ENCODE peak calls at places on chromosomes 16 and 17, in eight cellular contexts. I is uterus; A is GM12878; E is adipocyte; V is HCT116; Q is thoracic aorta; T is effector memory CD4-positive, alpha-beta T cell; C is neuronal stem cell. N is an unnamed sample.

GRCh38 chr16:87240211-87241134 is 76.7 kb downstream of the C16orf95 start:
- DNase-seq in I (no peak), V (no peak), Q (no peak), E (peak; percentile 63), C (no peak), T (no peak), A (no peak), N (no peak)

GRCh38 chr16:2516391-2517240 is 2.9 kb downstream of the ATP6V0C start:
- DNase-seq in V (no peak), E (no peak), T (no peak), I (peak; percentile 20), Q (no peak), A (no peak), C (no peak), N (no peak)

GRCh38 chr16:80527297-80527696 is 13.5 kb upstream of the DYNLRB2 start:
- DNase-seq in T (no peak), Q (no peak), E (peak; percentile 17), A (no peak), V (peak; percentile 8), I (no peak), C (peak; percentile 11), N (no peak)

GRCh38 chr16:81838794-81839193 is 59.7 kb downstream of the PLCG2 start:
- DNase-seq in A (peak; percentile 57), E (no peak), C (no peak), Q (no peak), T (no peak), I (no peak), V (peak; percentile 42), N (no peak)

GRCh38 chr16:83744521-83744981 is 63.2 kb upstream of the HSBP1 start:
- DNase-seq in A (no peak), E (peak; percentile 28), I (no peak), T (no peak), C (peak; percentile 2), V (no peak), Q (no peak), N (no peak)

GRCh38 chr16:89489731-89490385 is 503 bp downstream of the ANKRD11 start:
- DNase-seq in E (no peak), I (peak; percentile 37), V (no peak), T (no peak), C (no peak), A (no peak), Q (no peak), N (no peak)

GRCh38 chr17:36935681-36936454 is 1.4 kb upstream of the LHX1 start:
- DNase-seq in A (no peak), C (no peak), Q (no peak), E (no peak), T (no peak), I (no peak), V (no peak), N (no peak)

GRCh38 chr16:27428035-27428785 is 26.2 kb downstream of the IL21R start:
- DNase-seq in Q (no peak), T (no peak), A (no peak), C (no peak), V (no peak), E (no peak), I (no peak), N (no peak)

GRCh38 chr17:73773702-73774101 is 129.5 kb upstream of the SDK2 start:
- DNase-seq in T (no peak), A (no peak), Q (no peak), I (no peak), C (no peak), E (no peak), V (no peak), N (no peak)

GRCh38 chr16:843771-844170 is 43.2 kb upstream of the GNG13 start:
- DNase-seq in T (no peak), V (no peak), C (no peak), I (no peak), A (no peak), Q (no peak), E (no peak), N (no peak)

GRCh38 chr16:72458035-72458434 is 286.1 kb upstream of the PMFBP1 start:
- DNase-seq in Q (no peak), I (no peak), A (no peak), C (no peak), E (no peak), V (no peak), T (no peak), N (no peak)

GRCh38 chr17:11598274-11599221 is at the start of gene DNAH9:
- DNase-seq in V (no peak), Q (peak; percentile 55), T (no peak), E (no peak), I (peak; percentile 98), A (no peak), C (peak; percentile 97), N (peak; percentile 99)

GRCh38 chr16:76749780-76750375 is 441.1 kb upstream of the MON1B start:
- DNase-seq in V (no peak), I (no peak), A (no peak), T (no peak), E (no peak), C (no peak), Q (no peak), N (no peak)
- H3K9me3 ChIP-seq in V (peaks cover 3% of the 10 kb centered on the region), I (no peaks in the 10 kb centered on the region), A (no peaks in the 10 kb centered on the region), T (no peaks in the 10 kb centered on the region), E (no peaks in the 10 kb centered on the region), C (no peaks in the 10 kb centered on the region), Q (no peaks in the 10 kb centered on the region), N (no peaks in the 10 kb centered on the region)

GRCh38 chr17:50209133-50209471 is 7.7 kb upstream of the COL1A1 start:
- DNase-seq in E (no peak), I (no peak), C (no peak), V (no peak), Q (no peak), A (no peak), T (no peak), N (no peak)

GRCh38 chr17:50208611-50209061 is 7.2 kb upstream of the COL1A1 start:
- DNase-seq in E (no peak), A (no peak), Q (no peak), C (no peak), T (no peak), I (peak; percentile 27), V (no peak), N (no peak)

GRCh38 chr17:50207318-50207717 is 5.9 kb upstream of the COL1A1 start:
- DNase-seq in I (peak; percentile 22), Q (no peak), T (no peak), C (no peak), A (no peak), E (peak; percentile 19), V (no peak), N (no peak)

GRCh38 chr17:50206604-50207293 is 5.3 kb upstream of the COL1A1 start:
- DNase-seq in E (peak; percentile 88), T (no peak), C (no peak), I (peak; percentile 78), A (no peak), Q (no peak), V (no peak), N (no peak)

GRCh38 chr17:50207792-50208567 is 6.5 kb upstream of the COL1A1 start:
- DNase-seq in Q (no peak), V (no peak), E (peak; percentile 1), I (no peak), A (no peak), C (no peak), T (no peak), N (no peak)
- H3K4me1 ChIP-seq in Q (peaks cover 99% of the 10 kb centered on the region), V (peaks cover 28% of the 10 kb centered on the region), E (peaks cover 80% of the 10 kb centered on the region), I (peaks cover 45% of the 10 kb centered on the region), A (peaks cover 6% of the 10 kb centered on the region), C (peaks cover 48% of the 10 kb centered on the region), T (no peaks in the 10 kb centered on the region), N (no peaks in the 10 kb centered on the region)

DNA sequence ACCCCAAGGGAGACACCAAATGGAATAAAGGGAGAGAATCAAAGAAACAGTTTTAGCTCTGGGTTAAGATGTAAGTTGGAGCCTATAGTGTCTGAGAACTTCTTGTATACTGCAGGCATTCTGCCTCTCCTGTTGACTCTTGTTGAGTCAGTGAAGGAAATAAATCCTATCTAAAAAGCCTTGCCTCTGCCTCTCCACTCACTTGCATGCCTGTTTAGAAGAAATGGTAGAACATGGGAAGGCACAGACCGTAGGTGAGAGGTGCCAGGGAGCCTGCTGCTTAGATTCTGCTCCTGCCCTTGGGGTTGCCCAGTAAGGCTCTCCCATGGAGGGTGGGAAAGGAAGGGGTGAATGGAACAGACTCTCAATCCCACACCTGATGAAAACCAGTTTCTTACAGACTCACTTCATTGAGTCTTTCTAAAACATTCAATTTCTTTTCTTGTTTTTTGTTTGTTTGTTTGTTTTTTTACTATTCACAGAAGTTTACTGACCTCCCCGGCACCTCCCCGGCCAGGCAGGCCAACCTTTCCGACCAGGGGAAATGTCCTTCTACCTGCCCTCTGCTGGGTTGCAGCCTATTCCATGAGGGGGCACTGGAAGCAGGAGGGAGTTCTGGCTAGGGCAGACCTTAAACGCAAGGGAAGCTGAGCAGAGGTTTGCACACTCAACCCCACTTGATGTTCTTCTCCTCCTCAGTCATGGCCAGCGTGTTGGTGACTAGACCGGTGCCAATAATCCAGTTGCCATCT is 211.7 kb upstream of the WSB1 start:
- DNase-seq in I (no peak), C (no peak), E (no peak), Q (no peak), V (no peak), T (no peak), A (no peak), N (no peak)
- H3K9me3 ChIP-seq in I (no peaks in the 10 kb centered on the region), C (no peaks in the 10 kb centered on the region), E (no peaks in the 10 kb centered on the region), Q (no peaks in the 10 kb centered on the region), V (no peaks in the 10 kb centered on the region), T (no peaks in the 10 kb centered on the region), A (no peaks in the 10 kb centered on the region), N (no peaks in the 10 kb centered on the region)

GRCh38 chr16:5479925-5480324 is 382.3 kb upstream of the EEF2KMT start:
- DNase-seq in Q (no peak), C (no peak), V (no peak), T (no peak), I (no peak), A (no peak), E (no peak), N (no peak)
- H3K4me1 ChIP-seq in Q (no peaks in the 10 kb centered on the region), C (peaks cover 5% of the 10 kb centered on the region), V (no peaks in the 10 kb centered on the region), T (no peaks in the 10 kb centered on the region), I (no peaks in the 10 kb centered on the region), A (no peaks in the 10 kb centered on the region), E (no peaks in the 10 kb centered on the region), N (no peaks in the 10 kb centered on the region)

DNA sequence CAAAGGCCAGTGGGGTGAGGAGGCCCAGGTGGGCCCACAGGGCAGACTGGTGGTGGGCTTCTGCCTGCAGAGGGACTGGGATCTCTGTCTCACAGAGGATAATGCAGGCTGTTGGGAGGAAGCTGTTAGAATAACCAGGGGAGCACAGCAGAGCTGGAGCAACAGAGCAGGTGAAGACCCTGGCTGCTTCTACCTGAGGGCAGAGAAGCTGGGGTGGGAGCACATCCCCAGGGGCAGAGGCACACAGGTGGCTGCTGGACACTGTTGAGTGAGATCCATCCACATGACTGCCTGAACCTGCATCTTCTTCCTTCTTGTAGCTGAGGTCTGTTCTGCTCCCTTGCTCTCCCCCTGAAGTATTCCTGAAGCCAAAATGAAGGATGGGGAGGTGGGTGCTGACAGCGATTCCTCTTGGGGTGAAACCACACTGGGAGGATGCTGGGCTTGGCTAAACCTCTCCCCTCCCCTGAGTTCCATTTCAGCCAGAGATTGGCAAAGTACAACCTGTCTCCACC is 1725.0 kb downstream of the TP53TG3F start:
- DNase-seq in C (no peak), Q (no peak), I (no peak), A (no peak), E (no peak), V (no peak), T (no peak), N (no peak)
- H3K9me3 ChIP-seq in C (no peaks in the 10 kb centered on the region), Q (no peaks in the 10 kb centered on the region), I (no peaks in the 10 kb centered on the region), A (no peaks in the 10 kb centered on the region), E (no peaks in the 10 kb centered on the region), V (no peaks in the 10 kb centered on the region), T (peaks cover 4% of the 10 kb centered on the region), N (no peaks in the 10 kb centered on the region)

N was measured in thyroid gland.